ENCODE peak calls at places on chromosomes 4 and X, in four cellular contexts. I is GM12891, T is heart left ventricle, E is hypothalamus. S is an unnamed sample.

GRCh38 chrX:147891886-147892285 is 19.8 kb upstream of the FMR1 start:
- DNase-seq in I (no peak), T (no peak), E (no peak), S (no peak)

GRCh38 chr4:126341927-126342326 is 1027.2 kb downstream of the FAT4 start:
- DNase-seq in I (no peak), T (no peak), E (no peak), S (no peak)

GRCh38 chr4:92090887-92091286 is 212.9 kb upstream of the GRID2 start:
- DNase-seq in I (no peak), T (no peak), E (no peak), S (no peak)

GRCh38 chrX:18874560-18875255 is 109.2 kb downstream of the PHKA2 start:
- DNase-seq in I (no peak), T (no peak), E (no peak), S (no peak)

GRCh38 chr4:110620352-110621327 is 2.2 kb downstream of the PITX2 start:
- DNase-seq in I (no peak), T (no peak), E (no peak), S (no peak)

GRCh38 chr4:8085491-8086479 is 72.8 kb downstream of the ABLIM2 start:
- DNase-seq in I (no peak), T (no peak), E (no peak), S (no peak)

GRCh38 chr4:89196745-89197144 is 85.4 kb downstream of the TIGD2 start:
- DNase-seq in I (no peak), T (no peak), E (no peak), S (no peak)

GRCh38 chr4:110087116-110087708 is 111.2 kb downstream of the ELOVL6 start:
- DNase-seq in I (no peak), T (no peak), E (no peak), S (no peak)

GRCh38 chr4:170853422-170854021 is 763.8 kb upstream of the AADAT start:
- DNase-seq in I (peak), T (peak), E (no peak), S (peak)

GRCh38 chr4:74531952-74532794 is 87.2 kb downstream of the AREG start:
- DNase-seq in I (no peak), T (no peak), E (no peak), S (no peak)

GRCh38 chr4:32824321-32824720 is 2104.2 kb downstream of the PCDH7 start:
- DNase-seq in I (no peak), T (no peak), E (no peak), S (no peak)

GRCh38 chr4:84965558-84966381 is 720 bp downstream of the WDFY3 start:
- DNase-seq in I (peak), T (peak), E (peak), S (peak)

GRCh38 chr4:144090744-144091143 is 49.8 kb downstream of the GYPA start:
- DNase-seq in I (no peak), T (peak), E (no peak), S (no peak)

GRCh38 chr4:15707363-15707715 is 4.5 kb downstream of the BST1 start:
- DNase-seq in I (no peak), T (no peak), E (no peak), S (no peak)

GRCh38 chr4:1242506-1243450 is 6.2 kb downstream of the CTBP1 start:
- DNase-seq in I (no peak), T (peak), E (no peak), S (peak)

GRCh38 chr4:167117273-167117672 is 117.0 kb downstream of the SPOCK3 start:
- DNase-seq in I (no peak), T (no peak), E (no peak), S (no peak)

GRCh38 chr4:89682808-89683207 is 154.2 kb downstream of the SNCA start:
- DNase-seq in I (no peak), T (no peak), E (no peak), S (no peak)

GRCh38 chr4:160595646-160596045 is 1492.8 kb downstream of the RAPGEF2 start:
- DNase-seq in I (no peak), T (no peak), E (no peak), S (no peak)

GRCh38 chr4:109989618-109990017 is 76.9 kb downstream of the EGF start:
- DNase-seq in I (no peak), T (no peak), E (no peak), S (no peak)

GRCh38 chr4:172648471-172648870 is 520.1 kb upstream of the GALNT7 start:
- DNase-seq in I (no peak), T (no peak), E (no peak), S (no peak)

GRCh38 chr4:112287258-112287873 is 1.7 kb upstream of the TIFA start:
- DNase-seq in I (no peak), T (no peak), E (no peak), S (no peak)

GRCh38 chr4:181877329-181877848 is 365.8 kb upstream of the TENM3 start:
- DNase-seq in I (no peak), T (no peak), E (no peak), S (no peak)

GRCh38 chr4:8229341-8229975 is 30.4 kb downstream of the SH3TC1 start:
- DNase-seq in I (no peak), T (no peak), E (no peak), S (no peak)

GRCh38 chr4:62474802-62475201 is 1274.7 kb downstream of the ADGRL3 start:
- DNase-seq in I (no peak), T (no peak), E (no peak), S (no peak)

GRCh38 chrX:17412692-17413091 is 37.7 kb downstream of the NHS start:
- DNase-seq in I (no peak), T (no peak), E (no peak), S (no peak)

GRCh38 chr4:148239406-148239805 is 202.8 kb downstream of the NR3C2 start:
- DNase-seq in I (no peak), T (no peak), E (no peak), S (no peak)

GRCh38 chrX:2487366-2487765 is 13.4 kb downstream of the DHRSX start:
- DNase-seq in I (no peak), T (no peak), E (no peak), S (no peak)

GRCh38 chr4:79048878-79049277 is 109.6 kb upstream of the PAQR3 start:
- DNase-seq in I (no peak), T (no peak), E (no peak), S (no peak)

GRCh38 chrX:31228909-31229308 is 157.1 kb upstream of the FTHL17 start:
- DNase-seq in I (no peak), T (no peak), E (no peak), S (no peak)

GRCh38 chr4:2799444-2799911 is 6.6 kb downstream of the SH3BP2 start:
- DNase-seq in I (no peak), T (peak), E (no peak), S (peak)

GRCh38 chr4:3733195-3733594 is 33.0 kb upstream of the ADRA2C start:
- DNase-seq in I (no peak), T (no peak), E (no peak), S (no peak)

GRCh38 chrX:106035064-106035463 is 3.5 kb downstream of the SERPINA7 start:
- DNase-seq in I (no peak), T (no peak), E (no peak), S (no peak)

GRCh38 chr4:142703694-142704309 is 142.3 kb downstream of the INPP4B start:
- DNase-seq in I (no peak), T (no peak), E (no peak), S (no peak)

GRCh38 chrX:53558646-53559045 is 124.5 kb upstream of the HSD17B10 start:
- DNase-seq in I (no peak), T (no peak), E (no peak), S (no peak)

GRCh38 chr4:140363558-140363957 is 9.9 kb upstream of the SCOC start:
- DNase-seq in I (no peak), T (no peak), E (no peak), S (no peak)

GRCh38 chr4:182778222-182778982 is 138.8 kb downstream of the DCTD start:
- DNase-seq in I (no peak), T (no peak), E (no peak), S (no peak)

GRCh38 chr4:4488405-4489404 is 53.1 kb downstream of the STX18 start:
- DNase-seq in I (peak), T (peak), E (no peak), S (peak)